ENCODE peak calls at places on chromosomes 16 and 17, in eight cellular contexts. One of them, this sample, is unnamed.

GRCh38 chr16:71367243-71367976 is 8.9 kb downstream of the CALB2 start:
- DNase-seq in activated CD4-positive, alpha-beta memory T cell treated with anti-CD3 and anti-CD28 coated beads, Interleukin-2, amount 10 ng/mL, durations not matched to agents 7 days and 5 days: peak
- DNase-seq in stimulated activated CD8-positive, alpha-beta memory T cell treated with anti-CD3 and anti-CD28 coated beads, Interleukin-12 subunit alpha, Interleukin-12 subunit beta, amount 100 ng/mL, for 4 hours: no peak
- DNase-seq in activated naive CD4-positive, alpha-beta T cell: no peak
- DNase-seq in BE2C: peak
- DNase-seq in T47D: no peak
- DNase-seq in HTR-8/SVneo: peak
- DNase-seq in endothelial cell of umbilical vein: peak
- DNase-seq in this sample: no peak

GRCh38 chr16:86517652-86518258 is 7.4 kb downstream of the FOXF1 start:
- DNase-seq in activated CD4-positive, alpha-beta memory T cell treated with anti-CD3 and anti-CD28 coated beads, Interleukin-2, amount 10 ng/mL, durations not matched to agents 7 days and 5 days: peak
- DNase-seq in stimulated activated CD8-positive, alpha-beta memory T cell treated with anti-CD3 and anti-CD28 coated beads, Interleukin-12 subunit alpha, Interleukin-12 subunit beta, amount 100 ng/mL, for 4 hours: no peak
- DNase-seq in activated naive CD4-positive, alpha-beta T cell: no peak
- DNase-seq in BE2C: peak
- DNase-seq in T47D: peak
- DNase-seq in HTR-8/SVneo: peak
- DNase-seq in endothelial cell of umbilical vein: peak
- DNase-seq in this sample: peak

GRCh38 chr17:35973333-35974260 is 7.7 kb downstream of the CCL16 start:
- DNase-seq in activated CD4-positive, alpha-beta memory T cell treated with anti-CD3 and anti-CD28 coated beads, Interleukin-2, amount 10 ng/mL, durations not matched to agents 7 days and 5 days: no peak
- DNase-seq in stimulated activated CD8-positive, alpha-beta memory T cell treated with anti-CD3 and anti-CD28 coated beads, Interleukin-12 subunit alpha, Interleukin-12 subunit beta, amount 100 ng/mL, for 4 hours: no peak
- DNase-seq in activated naive CD4-positive, alpha-beta T cell: no peak
- DNase-seq in BE2C: no peak
- DNase-seq in T47D: no peak
- DNase-seq in HTR-8/SVneo: no peak
- DNase-seq in endothelial cell of umbilical vein: peak
- DNase-seq in this sample: no peak

GRCh38 chr17:3944485-3945388 is 19.5 kb downstream of the ATP2A3 start:
- DNase-seq in activated CD4-positive, alpha-beta memory T cell treated with anti-CD3 and anti-CD28 coated beads, Interleukin-2, amount 10 ng/mL, durations not matched to agents 7 days and 5 days: peak
- DNase-seq in stimulated activated CD8-positive, alpha-beta memory T cell treated with anti-CD3 and anti-CD28 coated beads, Interleukin-12 subunit alpha, Interleukin-12 subunit beta, amount 100 ng/mL, for 4 hours: no peak
- DNase-seq in activated naive CD4-positive, alpha-beta T cell: no peak
- DNase-seq in BE2C: peak
- DNase-seq in T47D: peak
- DNase-seq in HTR-8/SVneo: peak
- DNase-seq in endothelial cell of umbilical vein: peak
- DNase-seq in this sample: peak

GRCh38 chr17:74330446-74330845 is 4.4 kb downstream of the KIF19 start:
- DNase-seq in activated CD4-positive, alpha-beta memory T cell treated with anti-CD3 and anti-CD28 coated beads, Interleukin-2, amount 10 ng/mL, durations not matched to agents 7 days and 5 days: no peak
- DNase-seq in stimulated activated CD8-positive, alpha-beta memory T cell treated with anti-CD3 and anti-CD28 coated beads, Interleukin-12 subunit alpha, Interleukin-12 subunit beta, amount 100 ng/mL, for 4 hours: no peak
- DNase-seq in activated naive CD4-positive, alpha-beta T cell: no peak
- DNase-seq in BE2C: no peak
- DNase-seq in T47D: no peak
- DNase-seq in HTR-8/SVneo: no peak
- DNase-seq in endothelial cell of umbilical vein: no peak
- DNase-seq in this sample: no peak

GRCh38 chr17:45294506-45294905 is 22.3 kb downstream of the MAP3K14 start:
- DNase-seq in activated CD4-positive, alpha-beta memory T cell treated with anti-CD3 and anti-CD28 coated beads, Interleukin-2, amount 10 ng/mL, durations not matched to agents 7 days and 5 days: no peak
- DNase-seq in stimulated activated CD8-positive, alpha-beta memory T cell treated with anti-CD3 and anti-CD28 coated beads, Interleukin-12 subunit alpha, Interleukin-12 subunit beta, amount 100 ng/mL, for 4 hours: no peak
- DNase-seq in activated naive CD4-positive, alpha-beta T cell: no peak
- DNase-seq in BE2C: no peak
- DNase-seq in T47D: peak
- DNase-seq in HTR-8/SVneo: peak
- DNase-seq in endothelial cell of umbilical vein: peak
- DNase-seq in this sample: no peak

GRCh38 chr17:1275962-1276736 is 3.3 kb upstream of the TRARG1 start:
- DNase-seq in activated CD4-positive, alpha-beta memory T cell treated with anti-CD3 and anti-CD28 coated beads, Interleukin-2, amount 10 ng/mL, durations not matched to agents 7 days and 5 days: peak
- DNase-seq in stimulated activated CD8-positive, alpha-beta memory T cell treated with anti-CD3 and anti-CD28 coated beads, Interleukin-12 subunit alpha, Interleukin-12 subunit beta, amount 100 ng/mL, for 4 hours: no peak
- DNase-seq in activated naive CD4-positive, alpha-beta T cell: peak
- DNase-seq in BE2C: peak
- DNase-seq in T47D: peak
- DNase-seq in HTR-8/SVneo: peak
- DNase-seq in endothelial cell of umbilical vein: peak
- DNase-seq in this sample: peak

GRCh38 chr17:40320771-40321501 is 12.0 kb downstream of the RARA start:
- DNase-seq in activated CD4-positive, alpha-beta memory T cell treated with anti-CD3 and anti-CD28 coated beads, Interleukin-2, amount 10 ng/mL, durations not matched to agents 7 days and 5 days: peak
- DNase-seq in stimulated activated CD8-positive, alpha-beta memory T cell treated with anti-CD3 and anti-CD28 coated beads, Interleukin-12 subunit alpha, Interleukin-12 subunit beta, amount 100 ng/mL, for 4 hours: peak
- DNase-seq in activated naive CD4-positive, alpha-beta T cell: no peak
- DNase-seq in BE2C: no peak
- DNase-seq in T47D: no peak
- DNase-seq in HTR-8/SVneo: no peak
- DNase-seq in endothelial cell of umbilical vein: no peak
- DNase-seq in this sample: no peak

GRCh38 chr17:19726615-19727376 is 10.4 kb upstream of the SLC47A2 start:
- DNase-seq in activated CD4-positive, alpha-beta memory T cell treated with anti-CD3 and anti-CD28 coated beads, Interleukin-2, amount 10 ng/mL, durations not matched to agents 7 days and 5 days: no peak
- DNase-seq in stimulated activated CD8-positive, alpha-beta memory T cell treated with anti-CD3 and anti-CD28 coated beads, Interleukin-12 subunit alpha, Interleukin-12 subunit beta, amount 100 ng/mL, for 4 hours: no peak
- DNase-seq in activated naive CD4-positive, alpha-beta T cell: no peak
- DNase-seq in BE2C: no peak
- DNase-seq in T47D: no peak
- DNase-seq in HTR-8/SVneo: no peak
- DNase-seq in endothelial cell of umbilical vein: no peak
- DNase-seq in this sample: no peak

GRCh38 chr16:55294129-55294528 is 29.9 kb upstream of the IRX6 start:
- DNase-seq in activated CD4-positive, alpha-beta memory T cell treated with anti-CD3 and anti-CD28 coated beads, Interleukin-2, amount 10 ng/mL, durations not matched to agents 7 days and 5 days: no peak
- DNase-seq in stimulated activated CD8-positive, alpha-beta memory T cell treated with anti-CD3 and anti-CD28 coated beads, Interleukin-12 subunit alpha, Interleukin-12 subunit beta, amount 100 ng/mL, for 4 hours: no peak
- DNase-seq in activated naive CD4-positive, alpha-beta T cell: no peak
- DNase-seq in BE2C: no peak
- DNase-seq in T47D: no peak
- DNase-seq in HTR-8/SVneo: no peak
- DNase-seq in endothelial cell of umbilical vein: no peak
- DNase-seq in this sample: no peak

GRCh38 chr17:42275527-42276358 is 448 bp downstream of the STAT5B start:
- DNase-seq in activated CD4-positive, alpha-beta memory T cell treated with anti-CD3 and anti-CD28 coated beads, Interleukin-2, amount 10 ng/mL, durations not matched to agents 7 days and 5 days: peak
- DNase-seq in stimulated activated CD8-positive, alpha-beta memory T cell treated with anti-CD3 and anti-CD28 coated beads, Interleukin-12 subunit alpha, Interleukin-12 subunit beta, amount 100 ng/mL, for 4 hours: peak
- DNase-seq in activated naive CD4-positive, alpha-beta T cell: no peak
- DNase-seq in BE2C: no peak
- DNase-seq in T47D: no peak
- DNase-seq in HTR-8/SVneo: no peak
- DNase-seq in endothelial cell of umbilical vein: peak
- DNase-seq in this sample: no peak

GRCh38 chr17:28643979-28644781 is 778 bp downstream of the BLTP2 start:
- DNase-seq in activated CD4-positive, alpha-beta memory T cell treated with anti-CD3 and anti-CD28 coated beads, Interleukin-2, amount 10 ng/mL, durations not matched to agents 7 days and 5 days: peak
- DNase-seq in stimulated activated CD8-positive, alpha-beta memory T cell treated with anti-CD3 and anti-CD28 coated beads, Interleukin-12 subunit alpha, Interleukin-12 subunit beta, amount 100 ng/mL, for 4 hours: no peak
- DNase-seq in activated naive CD4-positive, alpha-beta T cell: no peak
- DNase-seq in BE2C: peak
- DNase-seq in T47D: peak
- DNase-seq in HTR-8/SVneo: peak
- DNase-seq in endothelial cell of umbilical vein: peak
- DNase-seq in this sample: no peak